ENCODE peak calls at places on chromosomes 5 and 9, in five cellular contexts. W, F, S, J and M are unnamed samples.

GRCh38 chr9:19995619-19996018 is 206.8 kb upstream of the SLC24A2 start:
- DNase-seq in W (no peak), F (no peak), S (no peak), J (no peak), M (no peak)

GRCh38 chr5:170151105-170151831 is 45.6 kb downstream of the FOXI1 start:
- DNase-seq in W (no peak), F (no peak), S (peak), J (peak), M (no peak)

GRCh38 chr9:127563579-127563978 is 48.5 kb upstream of the STXBP1 start:
- DNase-seq in W (no peak), F (no peak), S (peak), J (no peak), M (no peak)

GRCh38 chr5:148884339-148885020 is 58.1 kb downstream of the ADRB2 start:
- DNase-seq in W (no peak), F (no peak), S (no peak), J (no peak), M (no peak)

GRCh38 chr5:4018968-4019766 is 423.5 kb downstream of the IRX1 start:
- DNase-seq in W (no peak), F (no peak), S (no peak), J (peak), M (no peak)

GRCh38 chr9:95018099-95018927 is 291.8 kb downstream of the AOPEP start:
- DNase-seq in W (peak), F (no peak), S (no peak), J (peak), M (no peak)

GRCh38 chr5:180328296-180329137 is 24.6 kb downstream of the GFPT2 start:
- DNase-seq in W (peak), F (peak), S (peak), J (peak), M (peak)

GRCh38 chr5:143244990-143245389 is 158.5 kb downstream of the NR3C1 start:
- DNase-seq in W (no peak), F (no peak), S (peak), J (peak), M (no peak)

GRCh38 chr5:11854926-11855325 is 49.3 kb downstream of the CTNND2 start:
- DNase-seq in W (no peak), F (no peak), S (no peak), J (no peak), M (no peak)

GRCh38 chr9:20476912-20477311 is 145.4 kb downstream of the MLLT3 start:
- DNase-seq in W (no peak), F (no peak), S (no peak), J (no peak), M (no peak)

GRCh38 chr5:110956913-110957813 is 114.3 kb upstream of the TSLP start:
- DNase-seq in W (no peak), F (no peak), S (no peak), J (peak), M (no peak)

GRCh38 chr9:121686930-121687541 is 35.6 kb downstream of the DAB2IP start:
- DNase-seq in W (peak), F (no peak), S (peak), J (peak), M (peak)

GRCh38 chr9:3571500-3571899 is 45.7 kb upstream of the RFX3 start:
- DNase-seq in W (no peak), F (no peak), S (no peak), J (no peak), M (no peak)

GRCh38 chr5:147098233-147098790 is 136.5 kb upstream of the STK32A start:
- DNase-seq in W (peak), F (no peak), S (no peak), J (peak), M (peak)

GRCh38 chr5:38380522-38380921 is 122.2 kb downstream of the EGFLAM start:
- DNase-seq in W (no peak), F (no peak), S (peak), J (no peak), M (no peak)

GRCh38 chr5:142915840-142916424 is 145.8 kb downstream of the ARHGAP26 start:
- DNase-seq in W (no peak), F (no peak), S (no peak), J (peak), M (peak)

GRCh38 chr9:91197232-91198181 is 164.2 kb downstream of the AUH start:
- DNase-seq in W (no peak), F (no peak), S (peak), J (peak), M (no peak)

GRCh38 chr5:125455041-125455440 is 708.6 kb upstream of the ZNF608 start:
- DNase-seq in W (no peak), F (no peak), S (no peak), J (no peak), M (no peak)

GRCh38 chr5:32443145-32443540 is 1.4 kb downstream of the ZFR start:
- DNase-seq in W (peak), F (peak), S (peak), J (peak), M (no peak)

GRCh38 chr5:91162534-91163381 is 220.4 kb downstream of the ARRDC3 start:
- DNase-seq in W (peak), F (peak), S (peak), J (peak), M (no peak)

GRCh38 chr9:7115606-7116005 is 357.8 kb downstream of the KDM4C start:
- DNase-seq in W (no peak), F (no peak), S (no peak), J (no peak), M (no peak)

GRCh38 chr9:34651876-34652602 is at the start of gene IL11RA:
- DNase-seq in W (peak), F (no peak), S (peak), J (peak), M (peak)

GRCh38 chr5:169395136-169395535 is 94.2 kb upstream of the SLIT3 start:
- DNase-seq in W (no peak), F (no peak), S (no peak), J (peak), M (no peak)

GRCh38 chr5:41306005-41306404 is 92.7 kb upstream of the C6 start:
- DNase-seq in W (no peak), F (no peak), S (no peak), J (no peak), M (no peak)

GRCh38 chr9:31248156-31248555 is 1136.3 kb upstream of the ACO1 start:
- DNase-seq in W (no peak), F (no peak), S (no peak), J (no peak), M (no peak)

GRCh38 chr9:112867275-112867991 is 23.2 kb downstream of the SLC46A2 start:
- DNase-seq in W (no peak), F (no peak), S (peak), J (peak), M (no peak)

GRCh38 chr5:32051796-32052195 is 122.3 kb downstream of the GOLPH3 start:
- DNase-seq in W (no peak), F (no peak), S (no peak), J (no peak), M (no peak)

GRCh38 chr5:127080001-127080478 is 6.7 kb upstream of the C5orf63 start:
- DNase-seq in W (no peak), F (no peak), S (no peak), J (peak), M (peak)

GRCh38 chr9:78122631-78123030 is 91.0 kb upstream of the GNAQ start:
- DNase-seq in W (no peak), F (no peak), S (peak), J (peak), M (no peak)

GRCh38 chr5:43216941-43217340 is 24.9 kb downstream of the NIM1K start:
- DNase-seq in W (no peak), F (no peak), S (no peak), J (no peak), M (no peak)

GRCh38 chr9:116656535-116656934 is 30.6 kb upstream of the TRIM32 start:
- DNase-seq in W (no peak), F (no peak), S (no peak), J (no peak), M (no peak)

GRCh38 chr5:127980843-127981242 is 102.7 kb upstream of the SLC12A2 start:
- DNase-seq in W (no peak), F (no peak), S (no peak), J (no peak), M (no peak)

GRCh38 chr9:93500571-93501298 is 47.4 kb upstream of the FAM120AOS start:
- DNase-seq in W (no peak), F (no peak), S (no peak), J (no peak), M (no peak)

GRCh38 chr9:86600291-86600690 is 246.1 kb upstream of the TUT7 start:
- DNase-seq in W (no peak), F (no peak), S (peak), J (peak), M (no peak)

GRCh38 chr5:63959177-63959982 is 2.9 kb downstream of the HTR1A start:
- DNase-seq in W (no peak), F (no peak), S (no peak), J (peak), M (peak)